ENCODE peak calls at places on chromosomes 7 and 10, in ten cellular contexts. I, O, T, V, J, D, G, Z, M and Y are unnamed samples.

GRCh38 chr10:71436268-71436922 is 39.7 kb downstream of the CDH23 start:
- DNase-seq in I (no peak), O (no peak), T (no peak), V (no peak), J (peak; percentile 42), D (no peak), G (no peak), Z (peak; percentile 36), M (no peak), Y (no peak)

GRCh38 chr10:122999347-122999746 is 9.2 kb downstream of the IKZF5 start:
- DNase-seq in I (no peak), O (no peak), T (no peak), V (no peak), J (no peak), D (no peak), G (peak; percentile 18), Z (no peak), M (no peak), Y (no peak)

GRCh38 chr10:34179280-34179679 is 635.8 kb downstream of the PARD3 start:
- DNase-seq in I (no peak), O (no peak), T (no peak), V (no peak), J (no peak), D (no peak), G (no peak), Z (no peak), M (no peak), Y (no peak)

GRCh38 chr10:4807803-4808507 is 18.1 kb upstream of the AKR1E2 start:
- DNase-seq in I (no peak), O (no peak), T (peak; percentile 92), V (no peak), J (no peak), D (no peak), G (no peak), Z (no peak), M (peak; percentile 77), Y (peak; percentile 65)

GRCh38 chr7:39125849-39126248 is 148.1 kb downstream of the POU6F2 start:
- DNase-seq in I (no peak), O (no peak), T (no peak), V (no peak), J (no peak), D (no peak), G (no peak), Z (no peak), M (no peak), Y (no peak)

GRCh38 chr10:125448596-125448995 is 234.4 kb downstream of the TEX36 start:
- DNase-seq in I (no peak), O (no peak), T (no peak), V (no peak), J (no peak), D (no peak), G (peak; percentile 43), Z (no peak), M (no peak), Y (no peak)

GRCh38 chr7:40866601-40867000 is 731.8 kb downstream of the SUGCT start:
- DNase-seq in I (no peak), O (no peak), T (no peak), V (no peak), J (no peak), D (no peak), G (peak; percentile 36), Z (no peak), M (no peak), Y (no peak)

GRCh38 chr10:63664341-63664885 is 143.2 kb downstream of the REEP3 start:
- DNase-seq in I (no peak), O (no peak), T (no peak), V (no peak), J (no peak), D (no peak), G (no peak), Z (no peak), M (no peak), Y (no peak)

GRCh38 chr10:17144757-17145156 is 15.1 kb upstream of the CUBN start:
- DNase-seq in I (peak; percentile 42), O (no peak), T (no peak), V (no peak), J (peak; percentile 62), D (no peak), G (no peak), Z (no peak), M (peak; percentile 5), Y (no peak)

GRCh38 chr10:106609867-106610266 is 554.6 kb downstream of the SORCS1 start:
- DNase-seq in I (no peak), O (no peak), T (no peak), V (no peak), J (no peak), D (no peak), G (peak; percentile 22), Z (no peak), M (peak; percentile 8), Y (no peak)

GRCh38 chr7:114388021-114388420 is 26.6 kb upstream of the FOXP2 start:
- DNase-seq in I (no peak), O (no peak), T (no peak), V (no peak), J (no peak), D (no peak), G (no peak), Z (no peak), M (no peak), Y (no peak)

GRCh38 chr7:327305-327931 is 37.4 kb downstream of the FOXL3 start:
- DNase-seq in I (no peak), O (peak; percentile 16), T (no peak), V (peak; percentile 69), J (no peak), D (no peak), G (no peak), Z (no peak), M (no peak), Y (no peak)

GRCh38 chr10:133128126-133129081 is 31.6 kb upstream of the KNDC1 start:
- DNase-seq in I (no peak), O (no peak), T (no peak), V (peak; percentile 75), J (peak; percentile 52), D (no peak), G (no peak), Z (no peak), M (no peak), Y (no peak)

GRCh38 chr10:44044549-44044948 is 340.3 kb downstream of the CXCL12 start:
- DNase-seq in I (no peak), O (no peak), T (no peak), V (no peak), J (no peak), D (no peak), G (no peak), Z (no peak), M (no peak), Y (no peak)

GRCh38 chr10:45444976-45445898 is 71.2 kb downstream of the ALOX5 start:
- DNase-seq in I (no peak), O (no peak), T (no peak), V (no peak), J (no peak), D (no peak), G (no peak), Z (no peak), M (no peak), Y (no peak)

GRCh38 chr10:131575877-131576276 is 264.4 kb upstream of the TCERG1L start:
- DNase-seq in I (no peak), O (no peak), T (no peak), V (no peak), J (no peak), D (no peak), G (no peak), Z (no peak), M (no peak), Y (no peak)

GRCh38 chr7:96792115-96792514 is 82.5 kb upstream of the SEM1 start:
- DNase-seq in I (no peak), O (no peak), T (no peak), V (no peak), J (no peak), D (no peak), G (no peak), Z (no peak), M (no peak), Y (no peak)